ENCODE peak calls at places on chromosome 11, in eight cellular contexts. One of them, this sample, is unnamed.

GRCh38 chr11:134615041-134615615 is 203.1 kb upstream of the B3GAT1 start:
- DNase-seq in transverse colon: no peak
- DNase-seq in A549: no peak
- DNase-seq in adrenal gland: no peak
- DNase-seq in HCT116: no peak
- DNase-seq in ovary: no peak
- DNase-seq in body of pancreas: no peak
- DNase-seq in endothelial cell of umbilical vein: no peak
- DNase-seq in this sample: no peak

GRCh38 chr11:132032555-132032954 is 662.1 kb downstream of the NTM start:
- DNase-seq in transverse colon: no peak
- DNase-seq in A549: no peak
- DNase-seq in adrenal gland: no peak
- DNase-seq in HCT116: no peak
- DNase-seq in ovary: no peak
- DNase-seq in body of pancreas: no peak
- DNase-seq in endothelial cell of umbilical vein: no peak
- DNase-seq in this sample: no peak

GRCh38 chr11:134270250-134270714 is 5.9 kb upstream of the GLB1L3 start:
- DNase-seq in transverse colon: no peak
- DNase-seq in A549: peak
- DNase-seq in adrenal gland: no peak
- DNase-seq in HCT116: peak
- DNase-seq in ovary: no peak
- DNase-seq in body of pancreas: no peak
- DNase-seq in endothelial cell of umbilical vein: no peak
- DNase-seq in this sample: no peak

GRCh38 chr11:68012843-68013610 is 2.9 kb downstream of the ALDH3B1 start:
- DNase-seq in transverse colon: no peak
- DNase-seq in A549: peak
- DNase-seq in adrenal gland: peak
- DNase-seq in HCT116: peak
- DNase-seq in ovary: no peak
- DNase-seq in body of pancreas: peak
- DNase-seq in endothelial cell of umbilical vein: no peak
- DNase-seq in this sample: no peak

GRCh38 chr11:19173004-19173689 is 28.6 kb downstream of the CSRP3 start:
- DNase-seq in transverse colon: no peak
- DNase-seq in A549: no peak
- DNase-seq in adrenal gland: no peak
- DNase-seq in HCT116: no peak
- DNase-seq in ovary: no peak
- DNase-seq in body of pancreas: no peak
- DNase-seq in endothelial cell of umbilical vein: no peak
- DNase-seq in this sample: no peak

GRCh38 chr11:34176980-34177319 is 71.5 kb downstream of the NAT10 start:
- DNase-seq in transverse colon: no peak
- DNase-seq in A549: no peak
- DNase-seq in adrenal gland: no peak
- DNase-seq in HCT116: no peak
- DNase-seq in ovary: no peak
- DNase-seq in body of pancreas: no peak
- DNase-seq in endothelial cell of umbilical vein: no peak
- DNase-seq in this sample: no peak

GRCh38 chr11:13883042-13883441 is 79.5 kb upstream of the SPON1 start:
- DNase-seq in transverse colon: peak
- DNase-seq in A549: no peak
- DNase-seq in adrenal gland: no peak
- DNase-seq in HCT116: no peak
- DNase-seq in ovary: no peak
- DNase-seq in body of pancreas: no peak
- DNase-seq in endothelial cell of umbilical vein: no peak
- DNase-seq in this sample: no peak

GRCh38 chr11:19651654-19652053 is 61.0 kb upstream of the NAV2 start:
- DNase-seq in transverse colon: no peak
- DNase-seq in A549: no peak
- DNase-seq in adrenal gland: no peak
- DNase-seq in HCT116: no peak
- DNase-seq in ovary: no peak
- DNase-seq in body of pancreas: no peak
- DNase-seq in endothelial cell of umbilical vein: no peak
- DNase-seq in this sample: no peak

DNA sequence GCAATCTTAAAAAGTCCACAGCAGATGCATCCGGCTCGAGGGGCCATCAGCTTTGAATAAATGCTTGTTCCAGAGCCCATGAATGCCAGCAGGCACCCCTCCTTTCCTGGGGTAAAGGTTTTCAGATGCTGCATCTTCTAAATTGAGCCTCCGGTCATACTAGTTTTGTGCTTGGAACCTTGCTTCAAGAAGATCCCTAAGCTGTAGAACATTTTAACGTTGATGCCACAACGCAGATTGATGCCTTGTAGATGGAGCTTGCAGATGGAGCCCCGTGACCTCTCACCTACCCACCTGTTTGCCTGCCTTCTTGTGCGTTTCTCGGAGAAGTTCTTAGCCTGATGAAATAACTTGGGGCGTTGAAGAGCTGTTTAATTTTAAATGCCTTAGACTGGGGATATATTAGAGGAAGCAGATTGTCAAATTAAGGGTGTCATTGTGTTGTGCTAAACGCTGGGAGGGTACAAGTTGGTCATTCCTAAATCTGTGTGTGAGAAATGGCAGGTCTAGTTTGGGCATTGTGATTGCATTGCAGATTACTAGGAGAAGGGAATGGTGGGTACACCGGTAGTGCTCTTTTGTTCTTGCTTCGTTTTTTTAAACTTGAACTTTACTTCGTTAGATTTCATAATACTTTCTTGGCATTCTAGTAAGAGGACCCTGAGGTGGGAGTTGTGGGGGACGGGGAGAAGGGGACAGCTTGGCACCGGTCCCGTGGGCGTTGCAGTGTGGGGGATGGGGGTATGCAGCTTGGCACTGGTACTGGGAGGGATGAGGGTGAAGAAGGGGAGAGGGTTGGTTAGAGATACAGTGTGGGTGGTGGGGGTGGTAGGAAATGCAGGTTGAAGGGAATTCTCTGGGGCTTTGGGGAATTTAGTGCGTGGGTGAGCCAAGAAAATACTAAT is 1.9 kb downstream of the NEAT1 start:
- DNase-seq in transverse colon: peak
- DNase-seq in A549: no peak
- DNase-seq in adrenal gland: peak
- DNase-seq in HCT116: no peak
- DNase-seq in ovary: peak
- DNase-seq in body of pancreas: peak
- DNase-seq in endothelial cell of umbilical vein: peak
- DNase-seq in this sample: peak
- TF ChIP-seq POLR2A in transverse colon: peak
- TF ChIP-seq POLR2A in A549: peak
- TF ChIP-seq POLR2A in adrenal gland: no peak
- TF ChIP-seq POLR2A in HCT116: no peak
- TF ChIP-seq POLR2A in ovary: no peak
- TF ChIP-seq POLR2A in body of pancreas: no peak
- TF ChIP-seq POLR2A in endothelial cell of umbilical vein: peak
- TF ChIP-seq POLR2A in this sample: peak

DNA sequence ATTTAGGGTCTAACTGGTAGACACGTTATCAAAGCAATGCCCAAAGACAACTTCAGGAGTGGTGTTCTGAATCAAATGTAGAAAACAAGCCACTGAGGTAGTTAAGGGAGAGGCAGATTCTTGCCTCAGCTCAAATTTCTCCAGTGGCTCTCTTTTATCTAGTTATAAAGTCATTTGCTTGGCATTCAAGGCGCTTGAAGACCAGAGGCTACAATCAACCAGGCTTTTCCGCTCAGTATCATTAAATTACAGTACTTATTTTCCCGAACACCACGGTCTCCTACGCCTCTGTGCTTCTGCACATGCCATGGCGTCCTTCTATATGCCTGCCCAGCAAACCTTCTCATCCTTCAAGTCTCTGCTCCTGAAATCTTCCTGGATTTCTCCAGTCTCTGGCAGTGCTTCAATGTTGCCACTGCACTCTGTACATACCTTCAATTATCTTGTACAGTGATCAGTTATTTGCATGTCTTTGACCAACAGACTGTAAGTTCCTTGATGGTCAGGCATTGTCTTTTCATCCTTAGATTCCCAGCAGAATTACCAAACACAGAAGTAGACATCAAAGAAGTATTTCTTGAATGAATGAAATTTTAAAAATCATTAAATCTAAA is 1.4 kb downstream of the POGLUT3 start:
- DNase-seq in transverse colon: no peak
- DNase-seq in A549: no peak
- DNase-seq in adrenal gland: no peak
- DNase-seq in HCT116: no peak
- DNase-seq in ovary: peak
- DNase-seq in body of pancreas: no peak
- DNase-seq in endothelial cell of umbilical vein: no peak
- DNase-seq in this sample: no peak
- H3K4me3 ChIP-seq in transverse colon: peak
- H3K4me3 ChIP-seq in A549: no peak
- H3K4me3 ChIP-seq in adrenal gland: no peak
- H3K4me3 ChIP-seq in HCT116: peak
- H3K4me3 ChIP-seq in ovary: peak
- H3K4me3 ChIP-seq in body of pancreas: no peak
- H3K4me3 ChIP-seq in endothelial cell of umbilical vein: peak
- H3K4me3 ChIP-seq in this sample: peak

GRCh38 chr11:57072640-57073039 is 83.9 kb downstream of the OR5AK2 start:
- DNase-seq in transverse colon: no peak
- DNase-seq in A549: peak
- DNase-seq in adrenal gland: no peak
- DNase-seq in HCT116: peak
- DNase-seq in ovary: no peak
- DNase-seq in body of pancreas: no peak
- DNase-seq in endothelial cell of umbilical vein: peak
- DNase-seq in this sample: no peak
- H3K27ac ChIP-seq in transverse colon: no peak
- H3K27ac ChIP-seq in A549: peak
- H3K27ac ChIP-seq in adrenal gland: no peak
- H3K27ac ChIP-seq in HCT116: no peak
- H3K27ac ChIP-seq in ovary: no peak
- H3K27ac ChIP-seq in body of pancreas: no peak
- H3K27ac ChIP-seq in endothelial cell of umbilical vein: peak
- H3K27ac ChIP-seq in this sample: peak

DNA sequence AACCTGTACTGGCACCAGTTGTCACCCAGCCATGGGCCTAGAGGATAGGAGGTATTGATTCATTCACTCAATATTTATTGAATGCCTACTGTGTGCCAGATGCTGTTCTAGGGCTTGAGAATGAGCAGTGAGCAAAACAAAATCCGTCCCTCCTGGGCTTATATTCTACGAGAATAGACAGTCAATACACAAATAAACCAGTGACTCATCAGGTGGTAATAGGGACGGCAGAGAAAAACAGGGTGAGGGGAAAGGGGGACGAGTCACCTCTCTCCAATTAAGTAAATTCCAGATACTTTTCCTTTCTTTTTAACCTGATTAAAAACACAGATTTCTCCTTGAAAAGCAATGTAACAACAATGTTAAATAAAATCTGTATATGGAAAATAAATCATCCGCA is 103.5 kb downstream of the MICAL2 start:
- DNase-seq in transverse colon: no peak
- DNase-seq in A549: no peak
- DNase-seq in adrenal gland: no peak
- DNase-seq in HCT116: no peak
- DNase-seq in ovary: no peak
- DNase-seq in body of pancreas: no peak
- DNase-seq in endothelial cell of umbilical vein: peak
- DNase-seq in this sample: no peak
- TF ChIP-seq POLR2A in transverse colon: no peak
- TF ChIP-seq POLR2A in A549: no peak
- TF ChIP-seq POLR2A in adrenal gland: no peak
- TF ChIP-seq POLR2A in HCT116: no peak
- TF ChIP-seq POLR2A in ovary: no peak
- TF ChIP-seq POLR2A in body of pancreas: no peak
- TF ChIP-seq POLR2A in endothelial cell of umbilical vein: no peak
- TF ChIP-seq POLR2A in this sample: no peak

DNA sequence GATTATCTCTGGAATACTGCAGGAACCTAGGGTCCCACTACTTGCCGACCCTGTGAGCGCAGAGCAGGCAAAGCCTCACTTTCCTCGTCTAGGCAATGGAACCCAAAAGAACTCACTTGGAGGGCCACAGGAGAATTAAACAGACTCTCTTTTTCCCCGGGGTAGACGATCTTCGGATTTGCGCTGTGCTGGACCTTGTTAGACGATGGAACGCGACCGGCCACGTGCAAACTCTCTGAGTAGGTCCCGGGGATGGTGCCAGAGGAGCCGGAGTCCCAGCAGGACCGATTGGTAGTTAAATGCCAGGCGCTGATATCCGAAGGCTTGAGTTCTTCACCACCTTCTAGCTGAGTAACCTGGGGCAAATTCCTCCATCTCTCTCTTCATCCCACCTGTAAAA is 1.0 kb upstream of the SLC1A2 start:
- DNase-seq in transverse colon: no peak
- DNase-seq in A549: no peak
- DNase-seq in adrenal gland: no peak
- DNase-seq in HCT116: no peak
- DNase-seq in ovary: no peak
- DNase-seq in body of pancreas: no peak
- DNase-seq in endothelial cell of umbilical vein: no peak
- DNase-seq in this sample: no peak
- H3K4me3 ChIP-seq in transverse colon: peak
- H3K4me3 ChIP-seq in A549: peak
- H3K4me3 ChIP-seq in adrenal gland: no peak
- H3K4me3 ChIP-seq in HCT116: no peak
- H3K4me3 ChIP-seq in ovary: no peak
- H3K4me3 ChIP-seq in body of pancreas: no peak
- H3K4me3 ChIP-seq in endothelial cell of umbilical vein: no peak
- H3K4me3 ChIP-seq in this sample: peak

This sample was measured in uterus.